ENCODE peak calls at places on chromosome 2, in eight cellular contexts. R is effector memory CD4-positive, alpha-beta T cell; T is testis; N is AG04450; P is lung; B is fibroblast of lung; X is aorta; V is astrocyte. L is an unnamed sample. For H3K27me3, the result is how much of the 10 kb centered on the place peaks cover.

GRCh38 chr2:11744631-11745394 is 1.6 kb upstream of the LPIN1 start:
- DNase-seq in P (peak), T (peak), B (peak), R (no peak), X (no peak), V (peak), N (no peak), L (no peak)

GRCh38 chr2:131148426-131148825 is 43.3 kb downstream of the PLEKHB2 start:
- DNase-seq in P (peak), X (no peak), N (no peak), T (peak), V (no peak), R (no peak), B (no peak), L (no peak)

GRCh38 chr2:75587954-75588587 is 27.3 kb upstream of the EVA1A start:
- DNase-seq in V (peak), N (peak), T (no peak), P (no peak), B (peak), X (no peak), R (no peak), L (no peak)

GRCh38 chr2:194104687-194105086 is 1552.3 kb upstream of the SLC39A10 start:
- DNase-seq in R (no peak), X (no peak), B (no peak), T (no peak), N (no peak), V (no peak), P (no peak), L (no peak)

GRCh38 chr2:105294844-105295481 is 34.6 kb downstream of the TGFBRAP1 start:
- DNase-seq in V (peak), B (peak), X (no peak), R (no peak), P (no peak), N (peak), T (peak), L (no peak)

GRCh38 chr2:174590928-174591648 is 6.5 kb downstream of the WIPF1 start:
- DNase-seq in P (no peak), B (peak), V (peak), T (no peak), N (no peak), R (no peak), X (no peak), L (no peak)

GRCh38 chr2:85741811-85742507 is 11.8 kb upstream of the ATOH8 start:
- DNase-seq in B (peak), R (no peak), T (no peak), X (peak), V (peak), N (peak), P (peak), L (no peak)

GRCh38 chr2:73938761-73939352 is 12.2 kb downstream of the DGUOK start:
- DNase-seq in R (no peak), B (peak), V (peak), T (no peak), P (no peak), X (no peak), N (peak), L (peak)

GRCh38 chr2:30679416-30680088 is 127.7 kb downstream of the CAPN13 start:
- DNase-seq in N (no peak), T (no peak), X (no peak), B (peak), V (peak), P (peak), R (no peak), L (no peak)

GRCh38 chr2:39860538-39860937 is 81.5 kb upstream of the THUMPD2 start:
- DNase-seq in N (no peak), P (no peak), V (no peak), X (no peak), T (no peak), B (no peak), R (no peak), L (no peak)

GRCh38 chr2:240881913-240882312 is 13.3 kb downstream of the AGXT start:
- DNase-seq in X (no peak), T (no peak), R (no peak), V (no peak), B (no peak), P (no peak), N (no peak), L (no peak)

GRCh38 chr2:85924522-85924921 is 35.7 kb upstream of the ST3GAL5 start:
- DNase-seq in V (peak), N (no peak), T (peak), X (no peak), R (no peak), P (no peak), B (peak), L (no peak)

GRCh38 chr2:95039410-95039809 is 13.9 kb downstream of the MAL start:
- DNase-seq in X (no peak), P (no peak), B (no peak), V (no peak), T (no peak), R (no peak), N (no peak), L (no peak)

GRCh38 chr2:28101123-28101522 is 210.6 kb downstream of the BABAM2 start:
- DNase-seq in R (no peak), V (no peak), T (no peak), N (no peak), B (peak), X (no peak), P (no peak), L (no peak)

GRCh38 chr2:123771928-123772632 is 253.0 kb upstream of the CNTNAP5 start:
- DNase-seq in X (no peak), P (no peak), R (no peak), V (no peak), N (no peak), T (no peak), B (no peak), L (no peak)

GRCh38 chr2:128638741-128639477 is 320.2 kb upstream of the HS6ST1 start:
- DNase-seq in B (peak), V (no peak), R (no peak), N (no peak), X (no peak), T (peak), P (no peak), L (no peak)

GRCh38 chr2:28224648-28225471 is 167.8 kb upstream of the FOSL2 start:
- DNase-seq in T (no peak), X (no peak), B (peak), R (no peak), N (peak), V (peak), P (no peak), L (no peak)

GRCh38 chr2:38499921-38500634 is 102.7 kb downstream of the HNRNPLL start:
- DNase-seq in P (no peak), X (peak), V (no peak), B (no peak), N (no peak), R (no peak), T (peak), L (no peak)

GRCh38 chr2:65820454-65820853 is 388.1 kb upstream of the SPRED2 start:
- DNase-seq in P (no peak), T (no peak), X (no peak), V (no peak), B (no peak), N (no peak), R (no peak), L (no peak)

GRCh38 chr2:48707466-48707865 is 48.1 kb downstream of the LHCGR start:
- DNase-seq in N (no peak), V (no peak), X (no peak), T (no peak), P (peak), B (peak), R (no peak), L (no peak)

DNA sequence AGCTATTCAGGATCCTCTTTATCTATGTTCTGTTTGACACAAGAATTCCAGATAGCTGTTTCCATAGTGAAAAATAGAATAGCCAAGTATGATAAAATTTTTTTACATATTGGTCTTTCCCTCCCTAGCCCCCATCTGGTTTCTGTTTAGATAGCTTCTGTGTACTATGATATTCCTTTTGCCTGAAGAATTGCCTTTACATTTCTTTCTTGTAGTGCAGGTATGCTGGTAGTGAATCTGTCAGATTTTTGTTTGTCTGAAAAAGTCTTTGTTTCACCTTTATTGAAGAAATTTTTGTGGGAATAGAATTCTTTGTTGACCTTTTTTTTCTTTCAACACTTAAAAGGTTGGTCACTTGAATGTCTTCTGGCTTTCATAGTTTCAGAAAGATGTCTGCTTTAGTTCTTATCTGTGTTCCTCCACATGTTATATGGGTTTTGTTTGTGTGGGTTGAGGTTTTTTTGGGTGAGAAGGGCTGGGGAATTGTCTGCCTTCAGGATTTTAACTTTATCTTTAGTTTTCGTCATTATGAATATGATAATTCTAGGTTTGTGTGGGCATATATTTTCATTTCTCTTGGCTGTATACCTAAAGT is 29.9 kb upstream of the FBLN7 start:
- DNase-seq in P (no peak), X (no peak), R (no peak), T (no peak), V (no peak), B (no peak), N (no peak), L (no peak)
- H3K4me3 ChIP-seq in P (no peak), X (no peak), R (no peak), T (no peak), V (no peak), B (no peak), N (no peak), L (no peak)

DNA sequence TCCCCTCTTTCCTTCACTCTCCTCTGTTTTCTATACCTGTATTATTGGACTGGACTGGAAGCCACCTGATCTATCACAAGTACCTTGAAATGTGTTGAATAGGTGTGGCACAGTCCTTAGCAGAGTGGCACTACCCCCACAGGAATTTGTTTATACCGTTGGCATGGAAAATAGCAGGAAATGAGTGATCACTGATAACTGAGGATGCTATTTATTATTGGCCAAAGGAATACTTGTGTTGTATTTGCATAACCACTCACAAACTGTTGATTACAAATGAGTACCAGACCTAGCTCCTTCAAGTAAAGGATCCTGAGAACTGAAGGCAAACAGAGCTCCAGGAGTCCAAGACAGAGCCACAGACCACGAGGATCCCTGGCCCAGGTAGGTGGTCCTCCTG is at the start of gene IL37:
- DNase-seq in V (no peak), P (no peak), T (no peak), R (no peak), N (no peak), X (no peak), B (no peak), L (no peak)
- H3K27me3 ChIP-seq in V (under half), P (under half), T (under half), R (under half), N (under half), X (under half), B (under half), L (under half)

DNA sequence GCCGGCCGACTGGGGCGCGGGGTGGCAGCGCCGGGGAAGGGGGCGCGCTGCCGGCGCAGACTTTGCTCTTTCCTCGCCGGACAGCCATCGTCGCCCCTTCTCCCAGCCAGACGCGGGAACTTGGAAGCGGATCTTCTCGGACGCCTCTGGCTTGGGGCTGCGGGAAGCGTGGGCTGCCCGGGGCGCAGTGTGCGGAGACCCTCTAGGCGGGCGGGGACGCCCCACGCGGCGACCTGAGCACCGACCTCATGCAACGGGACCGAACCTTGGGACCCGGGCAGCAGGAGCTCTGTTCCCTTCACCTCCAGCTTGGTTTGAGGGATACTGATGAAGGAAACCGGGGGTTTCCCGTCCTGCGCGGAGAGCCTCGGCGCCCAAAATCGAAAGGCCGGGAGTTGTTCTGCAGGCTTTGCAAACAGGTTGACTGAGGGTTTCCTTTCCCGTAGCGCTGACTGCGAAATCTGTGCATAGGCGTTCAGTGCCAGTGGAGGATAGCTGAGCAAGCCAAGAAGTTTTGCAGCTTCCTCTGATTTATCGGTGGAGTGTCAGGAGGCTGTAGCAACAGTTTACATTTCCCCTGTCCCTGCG is 485 bp downstream of the THSD7B start:
- DNase-seq in N (no peak), V (no peak), R (no peak), B (no peak), X (peak), T (no peak), P (no peak), L (no peak)
- H3K4me3 ChIP-seq in N (no peak), V (peak), R (no peak), B (peak), X (peak), T (peak), P (peak), L (no peak)

GRCh38 chr2:108904680-108905079 is 84.3 kb downstream of the EDAR start:
- DNase-seq in R (no peak), N (no peak), V (no peak), P (no peak), X (no peak), B (no peak), T (no peak), L (no peak)

GRCh38 chr2:108907822-108908716 is 81.0 kb downstream of the EDAR start:
- DNase-seq in N (no peak), B (no peak), T (peak), V (no peak), R (no peak), P (no peak), X (no peak), L (no peak)

GRCh38 chr2:108905176-108905575 is 83.8 kb downstream of the EDAR start:
- DNase-seq in R (no peak), X (no peak), P (peak), T (no peak), V (no peak), N (no peak), B (no peak), L (no peak)

GRCh38 chr2:108905906-108906305 is 83.1 kb downstream of the EDAR start:
- DNase-seq in N (no peak), R (no peak), V (no peak), P (peak), X (no peak), T (no peak), B (no peak), L (no peak)

DNA sequence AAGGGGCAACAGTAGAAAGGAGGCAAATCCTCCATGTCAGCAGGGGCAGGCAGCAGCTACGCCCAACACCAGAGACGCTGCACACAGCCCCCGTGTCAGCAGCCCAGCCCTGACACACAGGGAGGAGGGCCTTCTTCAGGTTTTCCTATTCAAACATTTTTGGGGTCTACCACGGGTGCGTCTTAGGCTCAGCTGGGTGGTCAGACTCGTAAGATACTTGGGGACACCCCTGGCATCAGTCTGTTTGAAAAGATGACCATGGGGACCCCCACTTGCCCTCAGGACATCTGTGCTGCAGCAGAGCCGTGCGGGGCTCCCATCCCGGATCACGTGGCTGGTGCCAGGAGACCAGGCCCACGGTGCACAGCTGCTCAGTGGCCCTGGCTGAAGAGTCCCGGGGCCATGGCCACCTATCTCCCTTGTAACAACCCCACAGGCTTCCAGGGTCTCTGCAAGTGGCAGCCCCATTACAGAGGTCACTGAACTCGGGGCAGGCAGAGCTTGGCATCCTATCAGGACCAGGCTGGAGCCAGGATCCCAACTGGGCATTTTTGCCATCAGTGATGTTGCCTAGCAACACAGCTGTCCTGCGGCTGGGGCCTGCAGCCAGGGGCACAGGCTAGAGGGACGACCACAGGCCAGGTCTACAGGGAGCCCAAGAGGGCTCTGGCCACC is 82.5 kb downstream of the EDAR start:
- DNase-seq in B (no peak), T (peak), X (no peak), N (no peak), V (no peak), P (peak), R (no peak), L (no peak)
- H3K27me3 ChIP-seq in B (under half), T (under half), X (under half), N (under half), V (under half), P (under half), R (under half), L (under half)

GRCh38 chr2:97868986-97869721 is 126.6 kb downstream of the TMEM131 start:
- DNase-seq in V (peak), B (peak), N (peak), P (no peak), T (no peak), R (no peak), X (peak), L (no peak)

GRCh38 chr2:97871096-97871780 is 124.5 kb downstream of the TMEM131 start:
- DNase-seq in X (no peak), T (no peak), N (peak), V (peak), B (peak), P (no peak), R (no peak), L (no peak)

GRCh38 chr2:97869722-97870346 is 125.9 kb downstream of the TMEM131 start:
- DNase-seq in P (no peak), N (no peak), T (no peak), X (no peak), R (no peak), B (no peak), V (no peak), L (no peak)

DNA sequence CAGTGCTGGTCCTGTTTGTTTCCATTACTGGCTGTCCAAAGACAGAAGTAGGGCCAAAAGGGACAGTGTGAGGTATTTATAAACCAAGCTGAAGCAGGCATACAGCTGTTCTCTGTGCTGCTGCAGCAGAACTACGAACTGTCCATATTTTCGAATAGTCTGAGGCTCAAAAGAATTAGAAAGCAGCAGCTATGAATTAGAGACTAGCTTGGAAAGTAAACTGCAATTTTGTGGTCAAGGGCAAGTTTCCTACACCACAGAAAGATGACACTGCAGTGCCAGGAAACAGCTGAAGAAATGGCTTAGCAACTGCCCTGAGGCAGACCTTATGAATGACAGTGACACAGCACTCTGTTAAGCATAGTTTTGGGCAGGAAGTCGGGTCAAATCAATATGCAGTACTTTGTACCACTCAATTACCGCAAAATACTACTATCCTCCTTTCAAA is 125.3 kb downstream of the TMEM131 start:
- DNase-seq in P (no peak), B (peak), V (peak), R (no peak), X (no peak), N (peak), T (no peak), L (no peak)
- H3K4me3 ChIP-seq in P (no peak), B (no peak), V (peak), R (no peak), X (no peak), N (no peak), T (no peak), L (no peak)

L was measured in CD8-positive, alpha-beta memory T cell.